ENCODE peak calls at places on chromosomes 6 and 20, in six cellular contexts. J is K562, L is GM12878, U is HepG2, R is H1, V is GM12891. T is an unnamed sample.

GRCh38 chr6:105786449-105786848 is 299.7 kb upstream of the PRDM1 start:
- DNase-seq in J (no peak), L (no peak), U (no peak), R (no peak), V (no peak), T (no peak)

GRCh38 chr6:16849280-16850210 is 88.3 kb upstream of the ATXN1 start:
- DNase-seq in J (no peak), L (no peak), U (peak), R (no peak), V (no peak), T (no peak)

GRCh38 chr6:33815854-33816253 is 12.1 kb upstream of the MLN start:
- DNase-seq in J (peak), L (no peak), U (no peak), R (no peak), V (peak), T (no peak)

GRCh38 chr20:37392441-37393195 is 46.7 kb downstream of the SRC start:
- DNase-seq in J (peak), L (no peak), U (peak), R (no peak), V (peak), T (no peak)

GRCh38 chr6:12097791-12098190 is 85.7 kb downstream of the HIVEP1 start:
- DNase-seq in J (no peak), L (no peak), U (no peak), R (no peak), V (no peak), T (no peak)

GRCh38 chr6:91149914-91150674 is 563.2 kb upstream of the MAP3K7 start:
- DNase-seq in J (no peak), L (no peak), U (no peak), R (no peak), V (no peak), T (no peak)

GRCh38 chr6:112251170-112251945 is 3.0 kb downstream of the LAMA4 start:
- DNase-seq in J (no peak), L (no peak), U (no peak), R (no peak), V (no peak), T (no peak)

GRCh38 chr6:26322645-26323482 is 42.1 kb upstream of the BTN3A2 start:
- DNase-seq in J (peak), L (peak), U (peak), R (no peak), V (no peak), T (no peak)

GRCh38 chr6:108764580-108764950 is 83.7 kb upstream of the ARMC2 start:
- DNase-seq in J (no peak), L (no peak), U (peak), R (no peak), V (no peak), T (no peak)

GRCh38 chr6:148934956-148935355 is 188.1 kb downstream of the UST start:
- DNase-seq in J (no peak), L (no peak), U (no peak), R (no peak), V (no peak), T (no peak)

GRCh38 chr6:2977290-2977689 is 5.9 kb upstream of the SERPINB6 start:
- DNase-seq in J (no peak), L (no peak), U (no peak), R (no peak), V (no peak), T (no peak)

GRCh38 chr6:80331522-80331921 is 225.1 kb downstream of the BCKDHB start:
- DNase-seq in J (no peak), L (no peak), U (no peak), R (no peak), V (no peak), T (no peak)

GRCh38 chr6:165986647-165987482 is 180.8 kb downstream of the TBXT start:
- DNase-seq in J (no peak), L (no peak), U (no peak), R (no peak), V (no peak), T (no peak)

GRCh38 chr20:10368702-10369041 is 65.3 kb downstream of the MKKS start:
- DNase-seq in J (no peak), L (no peak), U (no peak), R (no peak), V (no peak), T (no peak)

GRCh38 chr20:18588554-18589043 is 745 bp downstream of the DTD1 start:
- DNase-seq in J (no peak), L (no peak), U (no peak), R (no peak), V (no peak), T (no peak)

GRCh38 chr20:51860015-51860882 is 57.9 kb upstream of the SALL4 start:
- DNase-seq in J (no peak), L (no peak), U (no peak), R (no peak), V (no peak), T (no peak)

GRCh38 chr6:149305372-149305771 is 12.1 kb upstream of the TAB2 start:
- DNase-seq in J (no peak), L (no peak), U (no peak), R (no peak), V (no peak), T (no peak)

GRCh38 chr6:113837170-113837569 is 20.0 kb upstream of the MARCKS start:
- DNase-seq in J (no peak), L (no peak), U (no peak), R (no peak), V (no peak), T (no peak)

GRCh38 chr20:60203451-60203850 is 245.2 kb downstream of the CDH26 start:
- DNase-seq in J (no peak), L (no peak), U (no peak), R (no peak), V (no peak), T (no peak)

GRCh38 chr6:33858053-33858475 is 54.3 kb upstream of the MLN start:
- DNase-seq in J (no peak), L (no peak), U (no peak), R (no peak), V (no peak), T (no peak)

GRCh38 chr6:10215711-10216110 is 199.2 kb downstream of the TFAP2A start:
- DNase-seq in J (no peak), L (no peak), U (no peak), R (no peak), V (no peak), T (no peak)

GRCh38 chr6:23308166-23308565 is 738.8 kb downstream of the HDGFL1 start:
- DNase-seq in J (no peak), L (no peak), U (no peak), R (no peak), V (no peak), T (no peak)

GRCh38 chr6:26363882-26364825 is 844 bp upstream of the BTN3A2 start:
- DNase-seq in J (no peak), L (peak), U (no peak), R (no peak), V (no peak), T (no peak)

GRCh38 chr6:3510178-3510577 is 53.3 kb upstream of the SLC22A23 start:
- DNase-seq in J (no peak), L (no peak), U (no peak), R (no peak), V (no peak), T (no peak)

GRCh38 chr6:19410477-19410876 is 426.7 kb upstream of the ID4 start:
- DNase-seq in J (no peak), L (no peak), U (no peak), R (no peak), V (no peak), T (no peak)

GRCh38 chr20:14622796-14623195 is 285.4 kb upstream of the FLRT3 start:
- DNase-seq in J (no peak), L (no peak), U (peak), R (peak), V (no peak), T (no peak)

GRCh38 chr6:11700118-11700718 is 78.4 kb downstream of the ADTRP start:
- DNase-seq in J (peak), L (no peak), U (peak), R (no peak), V (no peak), T (no peak)

GRCh38 chr20:3275064-3275935 is 36.3 kb upstream of the SLC4A11 start:
- DNase-seq in J (no peak), L (no peak), U (no peak), R (no peak), V (no peak), T (no peak)

GRCh38 chr20:3275966-3276365 is 37.0 kb upstream of the SLC4A11 start:
- DNase-seq in J (no peak), L (no peak), U (no peak), R (no peak), V (no peak), T (no peak)

GRCh38 chr20:3276400-3277015 is 37.5 kb upstream of the SLC4A11 start:
- DNase-seq in J (no peak), L (no peak), U (peak), R (no peak), V (no peak), T (no peak)

GRCh38 chr20:3281437-3281836 is 42.4 kb upstream of the SLC4A11 start:
- DNase-seq in J (no peak), L (no peak), U (no peak), R (no peak), V (no peak), T (no peak)

GRCh38 chr20:3277686-3278465 is 38.9 kb upstream of the SLC4A11 start:
- DNase-seq in J (no peak), L (no peak), U (no peak), R (no peak), V (no peak), T (no peak)
- TF ChIP-seq TAF1 in J (no peak), L (no peak), U (no peak), R (no peak), V (no peak), T (no peak)

GRCh38 chr6:43963203-43963602 is 164.0 kb downstream of the MRPL14 start:
- DNase-seq in J (no peak), L (no peak), U (no peak), R (no peak), V (no peak), T (no peak)
- TF ChIP-seq POLR2AphosphoS5 in J (no peak), L (no peak), U (no peak), R (no peak), V (no peak), T (no peak)

GRCh38 chr20:58690351-58690750 is 2.2 kb upstream of the NPEPL1 start:
- DNase-seq in J (no peak), L (no peak), U (no peak), R (no peak), V (no peak), T (no peak)
- TF ChIP-seq POLR2A in J (no peak), L (no peak), U (no peak), R (no peak), V (no peak), T (no peak)

DNA sequence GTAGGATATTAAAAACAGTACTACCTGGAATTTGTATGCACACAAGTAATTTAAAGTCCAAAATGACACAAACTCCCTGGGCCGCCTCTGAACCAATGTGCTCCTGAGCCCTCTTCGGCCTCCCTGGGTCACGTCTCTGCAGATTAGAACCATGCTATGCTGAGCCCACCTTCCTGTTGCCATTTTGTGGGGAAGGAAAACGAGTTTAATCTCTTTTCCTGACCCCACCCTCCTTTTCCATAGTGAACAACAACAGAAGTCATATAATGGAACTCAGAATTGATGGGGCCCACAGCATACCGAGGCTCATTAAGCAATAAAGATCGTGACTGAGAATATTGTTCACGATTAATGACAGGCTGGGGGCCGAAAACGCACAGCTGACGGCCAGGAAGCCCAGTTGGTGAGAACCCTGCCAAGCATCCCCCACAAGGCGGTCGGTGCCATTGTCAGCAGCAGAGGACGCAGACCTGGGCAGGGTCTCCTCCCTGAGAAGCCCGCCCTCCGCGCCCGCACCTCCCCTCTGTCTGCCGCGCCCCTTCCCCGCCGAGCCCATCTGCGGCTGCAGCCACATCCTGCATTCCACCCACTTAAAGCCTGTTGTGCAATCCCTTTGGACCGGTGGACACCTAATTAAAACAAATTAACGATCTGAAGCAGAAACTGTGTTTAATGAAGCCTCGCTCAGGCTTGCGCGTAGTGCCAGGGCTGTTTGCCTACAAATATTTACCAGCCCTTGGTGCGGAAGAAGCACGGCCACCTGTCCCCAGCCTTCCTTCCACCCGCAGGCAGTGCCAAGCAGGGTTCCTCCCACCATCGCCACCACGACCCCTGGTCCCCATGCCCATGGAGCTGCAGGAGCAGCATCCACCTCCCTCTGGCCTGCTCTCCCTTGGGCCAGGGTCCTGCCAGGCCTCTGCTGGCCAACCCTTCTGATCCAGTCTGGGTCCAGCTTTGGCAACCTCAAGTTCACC is 68.1 kb downstream of the DLL1 start:
- DNase-seq in J (no peak), L (no peak), U (no peak), R (no peak), V (no peak), T (no peak)
- TF ChIP-seq TAF1 in J (no peak), L (no peak), U (no peak), R (no peak), V (no peak), T (no peak)

GRCh38 chr6:27752038-27752885 is 159.9 kb downstream of the OR2B2 start:
- DNase-seq in J (peak), L (peak), U (peak), R (no peak), V (no peak), T (no peak)
- TF ChIP-seq POLR2AphosphoS5 in J (no peak), L (no peak), U (no peak), R (no peak), V (no peak), T (no peak)

GRCh38 chr6:18153311-18153703 is 1.6 kb downstream of the TPMT start:
- DNase-seq in J (no peak), L (no peak), U (no peak), R (no peak), V (no peak), T (no peak)

GRCh38 chr6:18155864-18156396 is 708 bp downstream of the KDM1B start:
- DNase-seq in J (peak), L (peak), U (peak), R (peak), V (peak), T (peak)

GRCh38 chr6:18155273-18155863 is at the start of gene KDM1B:
- DNase-seq in J (peak), L (peak), U (peak), R (peak), V (peak), T (peak)

GRCh38 chr6:18151801-18152200 is 3.1 kb downstream of the TPMT start:
- DNase-seq in J (no peak), L (no peak), U (no peak), R (no peak), V (no peak), T (no peak)

DNA sequence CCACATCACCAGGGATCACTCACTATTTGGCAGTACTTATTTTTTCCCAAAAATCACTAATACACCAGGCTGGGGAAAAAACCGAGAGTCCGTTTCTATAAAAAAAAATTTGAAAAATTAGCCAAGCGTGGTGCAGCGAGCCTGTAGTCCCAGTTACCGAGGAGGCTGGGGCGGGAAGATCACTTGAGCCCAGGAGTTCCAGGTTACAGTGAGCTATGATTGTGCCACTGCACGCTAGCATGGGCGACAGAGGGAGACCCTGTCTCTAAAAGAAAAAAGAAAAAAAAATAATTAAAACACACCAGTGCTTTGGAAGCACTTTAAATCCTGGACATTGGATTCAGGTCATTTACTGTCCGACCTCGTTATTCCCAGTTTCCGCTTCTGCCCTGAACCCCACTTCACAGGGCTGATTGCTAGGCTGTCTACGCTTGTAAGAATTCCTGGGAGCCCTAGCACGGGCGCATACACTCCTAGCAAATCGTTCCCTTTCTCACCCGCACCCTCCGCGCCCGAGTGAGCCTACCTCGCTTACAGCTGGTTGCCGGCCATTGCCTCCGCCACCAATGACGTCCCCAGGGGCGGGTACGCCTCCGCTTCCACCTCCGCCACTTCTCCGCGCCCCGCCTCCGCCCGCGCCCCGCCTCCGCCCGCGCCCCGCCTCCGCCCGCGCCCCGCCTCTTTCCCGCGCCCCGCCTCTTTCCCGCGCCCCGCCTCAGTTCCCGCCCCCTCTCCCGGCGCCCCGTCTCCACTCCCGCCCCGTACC is at the start of gene TPMT:
- DNase-seq in J (no peak), L (no peak), U (no peak), R (no peak), V (no peak), T (no peak)
- TF ChIP-seq POLR2A in J (peak), L (peak), U (peak), R (peak), V (peak), T (peak)

GRCh38 chr6:52027699-52028098 is 59.7 kb downstream of the PKHD1 start:
- DNase-seq in J (no peak), L (no peak), U (no peak), R (no peak), V (no peak), T (no peak)
- TF ChIP-seq TAF1 in J (no peak), L (no peak), U (no peak), R (no peak), V (no peak), T (no peak)

T was measured in GM12892.